ENCODE peak calls at places on chromosomes 5 and 9, in seven cellular contexts. One of them, this sample, is unnamed.

GRCh38 chr5:65338606-65339151 is 143.0 kb downstream of the ADAMTS6 start:
- DNase-seq in HCT116: no peak
- DNase-seq in WTC11: peak
- DNase-seq in hippocampal formation: no peak
- DNase-seq in GM13976: no peak
- DNase-seq in NCI-H1105: no peak
- DNase-seq in AG08396: no peak
- DNase-seq in this sample: peak

GRCh38 chr9:71767421-71768321 is 642 bp downstream of the CEMIP2 start:
- DNase-seq in AG08396: peak
- DNase-seq in GM13976: peak
- DNase-seq in HCT116: no peak
- DNase-seq in WTC11: peak
- DNase-seq in NCI-H1105: no peak
- DNase-seq in hippocampal formation: no peak
- DNase-seq in this sample: peak

GRCh38 chr9:130681769-130682489 is 11.7 kb upstream of the EXOSC2 start:
- DNase-seq in HCT116: no peak
- DNase-seq in hippocampal formation: no peak
- DNase-seq in GM13976: peak
- DNase-seq in WTC11: peak
- DNase-seq in AG08396: no peak
- DNase-seq in NCI-H1105: no peak
- DNase-seq in this sample: peak

GRCh38 chr5:74673011-74673790 is 11.8 kb upstream of the HEXB start:
- DNase-seq in AG08396: no peak
- DNase-seq in GM13976: no peak
- DNase-seq in HCT116: peak
- DNase-seq in NCI-H1105: peak
- DNase-seq in hippocampal formation: peak
- DNase-seq in WTC11: no peak
- DNase-seq in this sample: no peak

GRCh38 chr9:89421595-89421994 is 76.3 kb downstream of the SEMA4D start:
- DNase-seq in NCI-H1105: no peak
- DNase-seq in WTC11: no peak
- DNase-seq in hippocampal formation: no peak
- DNase-seq in AG08396: no peak
- DNase-seq in HCT116: no peak
- DNase-seq in GM13976: no peak
- DNase-seq in this sample: no peak

GRCh38 chr5:176798949-176799348 is 11.4 kb upstream of the UNC5A start:
- DNase-seq in HCT116: no peak
- DNase-seq in GM13976: no peak
- DNase-seq in AG08396: no peak
- DNase-seq in hippocampal formation: no peak
- DNase-seq in NCI-H1105: no peak
- DNase-seq in WTC11: no peak
- DNase-seq in this sample: no peak

GRCh38 chr5:80109549-80110478 is 74.7 kb downstream of the THBS4 start:
- DNase-seq in WTC11: peak
- DNase-seq in hippocampal formation: peak
- DNase-seq in GM13976: no peak
- DNase-seq in AG08396: no peak
- DNase-seq in HCT116: no peak
- DNase-seq in NCI-H1105: no peak
- DNase-seq in this sample: no peak

GRCh38 chr5:145946112-145946861 is 9.9 kb downstream of the SH3RF2 start:
- DNase-seq in HCT116: peak
- DNase-seq in GM13976: no peak
- DNase-seq in WTC11: no peak
- DNase-seq in NCI-H1105: no peak
- DNase-seq in AG08396: peak
- DNase-seq in hippocampal formation: no peak
- DNase-seq in this sample: no peak

GRCh38 chr5:33939863-33940262 is 3.7 kb downstream of the RXFP3 start:
- DNase-seq in AG08396: peak
- DNase-seq in NCI-H1105: no peak
- DNase-seq in hippocampal formation: no peak
- DNase-seq in GM13976: no peak
- DNase-seq in WTC11: no peak
- DNase-seq in HCT116: no peak
- DNase-seq in this sample: no peak

GRCh38 chr5:67971223-67971830 is 244.2 kb upstream of the PIK3R1 start:
- DNase-seq in NCI-H1105: no peak
- DNase-seq in GM13976: no peak
- DNase-seq in HCT116: no peak
- DNase-seq in AG08396: peak
- DNase-seq in hippocampal formation: no peak
- DNase-seq in WTC11: no peak
- DNase-seq in this sample: no peak

GRCh38 chr9:2066312-2067273 is 51.4 kb downstream of the SMARCA2 start:
- DNase-seq in NCI-H1105: no peak
- DNase-seq in WTC11: no peak
- DNase-seq in hippocampal formation: no peak
- DNase-seq in HCT116: no peak
- DNase-seq in AG08396: peak
- DNase-seq in GM13976: peak
- DNase-seq in this sample: no peak

GRCh38 chr5:89313044-89313443 is 430.1 kb upstream of the MEF2C start:
- DNase-seq in NCI-H1105: no peak
- DNase-seq in AG08396: peak
- DNase-seq in WTC11: no peak
- DNase-seq in hippocampal formation: no peak
- DNase-seq in GM13976: no peak
- DNase-seq in HCT116: peak
- DNase-seq in this sample: no peak

GRCh38 chr9:7561527-7561926 is 238.1 kb downstream of the DMAC1 start:
- DNase-seq in GM13976: no peak
- DNase-seq in NCI-H1105: no peak
- DNase-seq in HCT116: no peak
- DNase-seq in hippocampal formation: no peak
- DNase-seq in WTC11: no peak
- DNase-seq in AG08396: no peak
- DNase-seq in this sample: no peak

GRCh38 chr5:61905635-61906034 is 400.4 kb upstream of the KIF2A start:
- DNase-seq in hippocampal formation: no peak
- DNase-seq in NCI-H1105: no peak
- DNase-seq in AG08396: no peak
- DNase-seq in GM13976: no peak
- DNase-seq in WTC11: no peak
- DNase-seq in HCT116: no peak
- DNase-seq in this sample: no peak

GRCh38 chr5:123147128-123147527 is 58.1 kb downstream of the PRDM6 start:
- DNase-seq in AG08396: no peak
- DNase-seq in HCT116: no peak
- DNase-seq in NCI-H1105: no peak
- DNase-seq in GM13976: no peak
- DNase-seq in WTC11: no peak
- DNase-seq in hippocampal formation: no peak
- DNase-seq in this sample: no peak

GRCh38 chr5:33745101-33745770 is 146.6 kb downstream of the ADAMTS12 start:
- DNase-seq in AG08396: no peak
- DNase-seq in GM13976: no peak
- DNase-seq in hippocampal formation: no peak
- DNase-seq in NCI-H1105: no peak
- DNase-seq in HCT116: no peak
- DNase-seq in WTC11: no peak
- DNase-seq in this sample: no peak

GRCh38 chr5:141872496-141873356 is 5.5 kb downstream of the PCDH1 start:
- DNase-seq in hippocampal formation: no peak
- DNase-seq in NCI-H1105: no peak
- DNase-seq in GM13976: no peak
- DNase-seq in HCT116: no peak
- DNase-seq in WTC11: no peak
- DNase-seq in AG08396: no peak
- DNase-seq in this sample: no peak

GRCh38 chr5:10595305-10595677 is 31.4 kb downstream of the ANKRD33B start:
- DNase-seq in GM13976: no peak
- DNase-seq in NCI-H1105: no peak
- DNase-seq in HCT116: no peak
- DNase-seq in AG08396: no peak
- DNase-seq in hippocampal formation: no peak
- DNase-seq in WTC11: no peak
- DNase-seq in this sample: no peak

GRCh38 chr5:172862165-172862801 is 28.2 kb downstream of the ERGIC1 start:
- DNase-seq in NCI-H1105: no peak
- DNase-seq in hippocampal formation: no peak
- DNase-seq in HCT116: no peak
- DNase-seq in AG08396: no peak
- DNase-seq in WTC11: no peak
- DNase-seq in GM13976: no peak
- DNase-seq in this sample: no peak

GRCh38 chr5:127909078-127909477 is 174.5 kb upstream of the SLC12A2 start:
- DNase-seq in HCT116: peak
- DNase-seq in AG08396: peak
- DNase-seq in NCI-H1105: no peak
- DNase-seq in WTC11: peak
- DNase-seq in hippocampal formation: peak
- DNase-seq in GM13976: peak
- DNase-seq in this sample: no peak

GRCh38 chr5:177131711-177132503 is 1.7 kb upstream of the NSD1 start:
- DNase-seq in HCT116: no peak
- DNase-seq in WTC11: peak
- DNase-seq in GM13976: no peak
- DNase-seq in NCI-H1105: no peak
- DNase-seq in hippocampal formation: no peak
- DNase-seq in AG08396: no peak
- DNase-seq in this sample: peak

GRCh38 chr5:161685461-161685860 is at the start of gene GABRA6:
- DNase-seq in NCI-H1105: no peak
- DNase-seq in hippocampal formation: no peak
- DNase-seq in GM13976: no peak
- DNase-seq in AG08396: no peak
- DNase-seq in HCT116: no peak
- DNase-seq in WTC11: no peak
- DNase-seq in this sample: no peak

GRCh38 chr5:38831117-38831516 is 14.7 kb upstream of the OSMR start:
- DNase-seq in WTC11: no peak
- DNase-seq in NCI-H1105: no peak
- DNase-seq in AG08396: no peak
- DNase-seq in HCT116: no peak
- DNase-seq in GM13976: no peak
- DNase-seq in hippocampal formation: no peak
- DNase-seq in this sample: no peak

GRCh38 chr5:52837068-52837467 is 49.4 kb downstream of the ITGA1 start:
- DNase-seq in NCI-H1105: no peak
- DNase-seq in GM13976: no peak
- DNase-seq in AG08396: no peak
- DNase-seq in hippocampal formation: peak
- DNase-seq in WTC11: no peak
- DNase-seq in HCT116: no peak
- DNase-seq in this sample: no peak

GRCh38 chr5:17992296-17992695 is 358.0 kb downstream of the TAF11L14 start:
- DNase-seq in NCI-H1105: no peak
- DNase-seq in WTC11: no peak
- DNase-seq in AG08396: no peak
- DNase-seq in GM13976: no peak
- DNase-seq in HCT116: no peak
- DNase-seq in hippocampal formation: no peak
- DNase-seq in this sample: no peak

GRCh38 chr5:107425541-107426031 is 245.2 kb downstream of the EFNA5 start:
- DNase-seq in GM13976: no peak
- DNase-seq in HCT116: peak
- DNase-seq in NCI-H1105: no peak
- DNase-seq in hippocampal formation: peak
- DNase-seq in WTC11: no peak
- DNase-seq in AG08396: peak
- DNase-seq in this sample: no peak

GRCh38 chr5:121763674-121764073 is 88.0 kb upstream of the FTMT start:
- DNase-seq in WTC11: no peak
- DNase-seq in HCT116: no peak
- DNase-seq in hippocampal formation: no peak
- DNase-seq in NCI-H1105: no peak
- DNase-seq in GM13976: no peak
- DNase-seq in AG08396: no peak
- DNase-seq in this sample: no peak

GRCh38 chr9:117868594-117868993 is 164.4 kb downstream of the TLR4 start:
- DNase-seq in WTC11: no peak
- DNase-seq in hippocampal formation: no peak
- DNase-seq in HCT116: no peak
- DNase-seq in NCI-H1105: no peak
- DNase-seq in AG08396: no peak
- DNase-seq in GM13976: no peak
- DNase-seq in this sample: no peak

GRCh38 chr5:57736716-57737115 is 254.1 kb upstream of the ACTBL2 start:
- DNase-seq in GM13976: no peak
- DNase-seq in hippocampal formation: peak
- DNase-seq in WTC11: no peak
- DNase-seq in HCT116: no peak
- DNase-seq in NCI-H1105: no peak
- DNase-seq in AG08396: no peak
- DNase-seq in this sample: no peak

GRCh38 chr5:72788851-72789505 is 27.5 kb upstream of the TNPO1 start:
- DNase-seq in NCI-H1105: no peak
- DNase-seq in GM13976: no peak
- DNase-seq in AG08396: peak
- DNase-seq in WTC11: no peak
- DNase-seq in HCT116: no peak
- DNase-seq in hippocampal formation: no peak
- DNase-seq in this sample: no peak

GRCh38 chr5:158560170-158560569 is 539.5 kb downstream of the EBF1 start:
- DNase-seq in NCI-H1105: no peak
- DNase-seq in GM13976: peak
- DNase-seq in WTC11: no peak
- DNase-seq in hippocampal formation: no peak
- DNase-seq in AG08396: no peak
- DNase-seq in HCT116: no peak
- DNase-seq in this sample: no peak

GRCh38 chr9:71446499-71447411 is 321.6 kb downstream of the CEMIP2 start:
- DNase-seq in GM13976: peak
- DNase-seq in HCT116: no peak
- DNase-seq in hippocampal formation: no peak
- DNase-seq in NCI-H1105: peak
- DNase-seq in AG08396: peak
- DNase-seq in WTC11: peak
- DNase-seq in this sample: peak

GRCh38 chr5:11385251-11385900 is 518.9 kb downstream of the CTNND2 start:
- DNase-seq in NCI-H1105: no peak
- DNase-seq in hippocampal formation: no peak
- DNase-seq in AG08396: no peak
- DNase-seq in GM13976: no peak
- DNase-seq in WTC11: peak
- DNase-seq in HCT116: no peak
- DNase-seq in this sample: no peak

GRCh38 chr5:171710451-171711024 is 75.1 kb upstream of the SMIM23 start:
- DNase-seq in hippocampal formation: no peak
- DNase-seq in WTC11: no peak
- DNase-seq in GM13976: no peak
- DNase-seq in HCT116: no peak
- DNase-seq in AG08396: no peak
- DNase-seq in NCI-H1105: no peak
- DNase-seq in this sample: no peak

GRCh38 chr9:137612741-137613142 is 6.1 kb upstream of the EHMT1 start:
- DNase-seq in AG08396: no peak
- DNase-seq in GM13976: no peak
- DNase-seq in HCT116: no peak
- DNase-seq in hippocampal formation: no peak
- DNase-seq in NCI-H1105: no peak
- DNase-seq in WTC11: no peak
- DNase-seq in this sample: peak

GRCh38 chr5:176744584-176744965 is 65.8 kb upstream of the UNC5A start:
- DNase-seq in HCT116: no peak
- DNase-seq in WTC11: no peak
- DNase-seq in GM13976: peak
- DNase-seq in hippocampal formation: peak
- DNase-seq in NCI-H1105: no peak
- DNase-seq in AG08396: peak
- DNase-seq in this sample: no peak

GRCh38 chr5:178502401-178503100 is 87.6 kb downstream of the COL23A1 start:
- DNase-seq in NCI-H1105: no peak
- DNase-seq in AG08396: no peak
- DNase-seq in HCT116: no peak
- DNase-seq in hippocampal formation: no peak
- DNase-seq in WTC11: no peak
- DNase-seq in GM13976: no peak
- DNase-seq in this sample: no peak

GRCh38 chr9:16671591-16672137 is 198.8 kb downstream of the BNC2 start:
- DNase-seq in AG08396: no peak
- DNase-seq in HCT116: no peak
- DNase-seq in GM13976: no peak
- DNase-seq in hippocampal formation: no peak
- DNase-seq in WTC11: no peak
- DNase-seq in NCI-H1105: no peak
- DNase-seq in this sample: no peak

This sample was measured in kidney.